ENCODE peak calls at places on chromosomes 16 and 17, in five cellular contexts. W is body of pancreas, R is pancreas, U is tibial artery, O is endodermal cell. C is an unnamed sample.
A peak's percentile ranks its signal among the peaks of the same experiment; 100 is the strongest.

GRCh38 chr16:11140867-11141266 is 115.1 kb downstream of the SOCS1 start:
- DNase-seq in R (no peak), U (no peak), O (no peak), W (no peak), C (no peak)

GRCh38 chr17:63153488-63153887 is 187.5 kb downstream of the TANC2 start:
- DNase-seq in O (no peak), W (no peak), U (no peak), R (no peak), C (no peak)

GRCh38 chr17:71633391-71633849 is 487.4 kb upstream of the SOX9 start:
- DNase-seq in W (no peak), R (no peak), U (no peak), O (no peak), C (no peak)

GRCh38 chr16:68756250-68757051 is 19.4 kb downstream of the CDH1 start:
- DNase-seq in U (no peak), W (peak; percentile 75), O (no peak), R (peak; percentile 75), C (no peak)

GRCh38 chr17:77286641-77287431 is 146.1 kb downstream of the SEC14L1 start:
- DNase-seq in W (peak; percentile 76), O (no peak), R (peak; percentile 85), U (no peak), C (no peak)

GRCh38 chr16:75139498-75139897 is 8.8 kb upstream of the ZFP1 start:
- DNase-seq in O (no peak), U (no peak), W (no peak), R (no peak), C (no peak)

GRCh38 chr17:56108811-56109284 is 44.4 kb upstream of the ANKFN1 start:
- DNase-seq in U (no peak), W (no peak), R (no peak), O (no peak), C (no peak)

GRCh38 chr17:72338847-72339790 is 218.3 kb downstream of the SOX9 start:
- DNase-seq in R (peak; percentile 37), U (no peak), W (peak; percentile 44), O (peak; percentile 89), C (no peak)

GRCh38 chr17:50785942-50786570 is 18.7 kb upstream of the ANKRD40CL start:
- DNase-seq in O (no peak), R (no peak), W (peak; percentile 69), U (no peak), C (no peak)

GRCh38 chr17:68759343-68760140 is 158.4 kb upstream of the FAM20A start:
- DNase-seq in U (peak; percentile 95), R (peak; percentile 78), O (peak; percentile 98), W (peak; percentile 94), C (peak; percentile 18)

GRCh38 chr16:14003119-14003570 is 68.0 kb upstream of the MRTFB start:
- DNase-seq in U (peak; percentile 48), R (no peak), W (peak; percentile 66), O (peak; percentile 86), C (no peak)

GRCh38 chr17:2867441-2868424 is 71.5 kb downstream of the RAP1GAP2 start:
- DNase-seq in R (peak; percentile 73), U (no peak), O (peak; percentile 97), W (peak; percentile 73), C (no peak)

GRCh38 chr16:75379339-75379738 is 54.0 kb downstream of the CFDP1 start:
- DNase-seq in W (no peak), R (no peak), O (no peak), U (no peak), C (no peak)

GRCh38 chr17:75473246-75473645 is 16.8 kb downstream of the TMEM94 start:
- DNase-seq in U (no peak), O (no peak), W (no peak), R (no peak), C (no peak)

GRCh38 chr16:81996664-81997529 is 14.4 kb downstream of the SDR42E1 start:
- DNase-seq in R (no peak), W (no peak), O (peak; percentile 69), U (no peak), C (no peak)

GRCh38 chr17:63698886-63699637 is 863 bp downstream of the LIMD2 start:
- DNase-seq in O (peak; percentile 86), U (peak; percentile 52), R (no peak), W (peak; percentile 43), C (peak; percentile 97)

GRCh38 chr17:41736983-41737679 is 2.7 kb upstream of the HAP1 start:
- DNase-seq in W (no peak), U (no peak), R (no peak), O (no peak), C (no peak)

GRCh38 chr16:84949776-84950436 is 61.4 kb downstream of the ZDHHC7 start:
- DNase-seq in U (no peak), W (no peak), O (no peak), R (no peak), C (no peak)

GRCh38 chr16:84950906-84951305 is 60.4 kb downstream of the ZDHHC7 start:
- DNase-seq in O (peak; percentile 69), W (no peak), U (no peak), R (no peak), C (no peak)

GRCh38 chr16:84948855-84949610 is 62.3 kb downstream of the ZDHHC7 start:
- DNase-seq in W (no peak), U (no peak), O (no peak), R (no peak), C (no peak)

GRCh38 chr16:84947022-84947421 is 64.3 kb downstream of the ZDHHC7 start:
- DNase-seq in U (peak; percentile 51), W (no peak), R (no peak), O (no peak), C (no peak)

GRCh38 chr16:84947996-84948854 is 63.1 kb downstream of the ZDHHC7 start:
- DNase-seq in R (no peak), O (no peak), W (no peak), U (no peak), C (no peak)
- H3K36me3 ChIP-seq in R (no peaks in the 10 kb centered on the region), O (no peaks in the 10 kb centered on the region), W (no peaks in the 10 kb centered on the region), U (no peaks in the 10 kb centered on the region), C (no peaks in the 10 kb centered on the region)

DNA sequence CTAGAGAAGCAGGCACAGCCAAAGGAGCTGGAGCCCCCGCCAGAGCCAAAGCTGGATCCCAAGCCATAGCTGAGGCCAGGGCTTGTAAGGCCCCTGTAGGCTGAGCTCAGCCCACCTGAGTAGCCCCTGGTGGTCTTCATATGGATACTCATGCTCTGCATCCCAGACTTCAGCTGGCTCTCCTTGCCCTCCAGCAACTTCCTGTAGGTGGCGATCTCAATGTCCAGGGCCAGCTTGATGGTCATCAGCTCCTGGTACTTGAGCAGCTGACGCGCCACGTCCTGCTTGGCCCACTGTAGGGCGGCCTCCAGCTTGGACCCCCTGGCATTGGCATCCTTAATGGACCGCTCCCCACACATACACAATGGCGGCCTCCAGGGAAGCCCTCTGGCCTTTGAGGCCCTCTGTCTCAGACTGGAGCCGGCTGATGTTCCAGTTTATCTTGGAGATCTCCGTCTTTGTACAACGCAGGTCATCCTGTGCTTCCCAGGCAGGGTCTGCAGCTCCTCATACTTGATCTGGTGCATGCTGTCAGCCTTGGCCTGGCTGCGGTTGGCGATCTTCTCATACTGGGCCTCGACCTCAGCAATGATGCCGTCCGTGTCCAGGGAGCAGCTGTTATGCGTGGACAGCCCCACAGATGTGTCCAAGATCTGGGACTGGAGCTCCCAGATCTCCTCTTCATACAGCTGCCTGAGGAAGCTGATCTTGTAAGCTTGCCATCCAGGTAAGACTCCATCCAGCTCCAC is 28.9 kb downstream of the IKZF3 start:
- DNase-seq in U (no peak), O (peak; percentile 80), R (no peak), W (no peak), C (no peak)
- H3K9me3 ChIP-seq in U (no peaks in the 10 kb centered on the region), O (peaks cover 18% of the 10 kb centered on the region), R (no peaks in the 10 kb centered on the region), W (no peaks in the 10 kb centered on the region), C (no peaks in the 10 kb centered on the region)

DNA sequence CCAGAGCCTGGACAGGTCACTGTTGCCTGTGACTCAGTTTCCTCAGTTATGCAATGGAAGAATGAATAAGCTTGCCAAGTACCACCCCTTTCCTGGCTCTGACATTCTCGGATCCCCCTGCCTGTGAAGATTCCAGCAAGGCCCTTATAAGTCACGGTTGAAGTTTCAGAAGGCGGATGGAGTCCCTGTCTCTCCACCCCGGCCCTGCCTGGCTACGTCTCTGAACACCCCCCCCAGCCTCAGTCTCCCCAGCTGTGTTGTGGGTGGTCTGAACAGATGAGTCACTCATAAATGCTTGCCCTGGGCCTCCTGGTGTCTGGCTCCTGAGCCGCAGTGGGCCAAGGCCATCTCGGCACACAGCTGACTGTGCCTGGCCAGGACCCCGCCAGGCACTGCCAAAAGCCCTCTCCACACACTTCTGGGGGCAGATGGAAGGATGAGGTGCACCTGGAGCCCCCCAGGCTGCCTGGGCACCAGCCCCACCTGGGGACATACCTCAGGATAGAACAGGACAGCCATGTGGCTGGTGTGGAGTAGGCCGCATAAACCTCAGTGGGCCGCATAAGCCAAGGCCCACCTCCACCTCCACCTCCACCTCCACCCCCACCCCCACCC is 15.4 kb downstream of the VASN start:
- DNase-seq in W (no peak), R (peak; percentile 22), O (peak; percentile 33), U (no peak), C (no peak)
- TF ChIP-seq CTCF in W (no peak), R (no peak), O (no peak), U (no peak), C (no peak)

DNA sequence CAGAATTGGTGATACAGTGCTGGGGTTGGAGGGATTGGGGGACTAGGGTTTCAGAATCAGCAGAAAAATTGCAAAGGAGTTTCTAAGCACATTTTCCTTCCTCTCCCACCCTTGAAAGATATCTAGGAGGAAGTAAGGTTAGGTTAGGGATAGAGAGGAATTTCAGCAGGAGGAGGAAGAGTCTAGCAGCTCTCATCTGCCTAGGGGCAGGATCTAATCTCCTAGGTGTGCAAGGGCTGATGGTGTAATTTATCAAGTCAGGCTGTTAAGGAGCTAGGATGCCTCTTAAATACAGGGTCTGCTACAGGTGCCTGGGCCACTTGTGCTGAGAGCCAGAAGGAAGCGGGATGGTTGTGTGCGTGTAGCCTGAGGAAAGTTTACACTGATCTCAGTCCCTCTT is 1.8 kb upstream of the HNF1B start:
- DNase-seq in W (no peak), O (no peak), U (no peak), R (no peak), C (no peak)
- H3K36me3 ChIP-seq in W (no peaks in the 10 kb centered on the region), O (no peaks in the 10 kb centered on the region), U (no peaks in the 10 kb centered on the region), R (no peaks in the 10 kb centered on the region), C (no peaks in the 10 kb centered on the region)

DNA sequence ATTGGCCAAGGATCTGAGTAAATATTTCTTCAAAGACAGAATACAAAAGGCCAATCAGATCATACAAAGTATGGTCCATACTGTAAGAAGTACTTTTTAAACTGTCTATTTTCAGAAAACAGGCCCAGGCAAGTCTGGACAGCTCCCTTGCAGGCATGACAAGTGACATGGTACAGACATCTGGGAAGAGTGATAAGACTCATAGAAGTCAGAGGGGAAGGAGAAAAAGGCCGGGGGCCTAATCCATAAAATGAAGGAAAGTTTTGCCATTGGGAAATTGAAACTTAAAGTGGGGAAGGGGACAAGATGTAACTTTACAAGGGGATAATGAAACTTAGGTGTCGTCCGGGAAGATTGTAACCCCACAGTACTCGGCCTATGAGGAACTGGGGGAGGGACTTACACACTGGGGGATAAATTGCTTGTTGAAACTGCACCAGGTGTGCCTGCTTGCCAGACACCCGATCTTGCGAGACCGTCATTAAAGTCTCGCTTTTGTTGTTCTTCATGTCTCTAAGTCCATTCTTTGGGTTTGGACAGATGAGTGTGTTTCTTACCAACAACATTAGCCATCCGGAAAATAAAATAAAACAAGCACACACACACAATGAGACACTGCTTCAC is 684.0 kb downstream of the CDH11 start:
- DNase-seq in U (no peak), W (no peak), O (no peak), R (no peak), C (no peak)
- H3K9me3 ChIP-seq in U (no peaks in the 10 kb centered on the region), W (no peaks in the 10 kb centered on the region), O (peaks cover 9% of the 10 kb centered on the region), R (no peaks in the 10 kb centered on the region), C (no peaks in the 10 kb centered on the region)

C was measured in CD8-positive, alpha-beta T cell.